ENCODE peak calls at places on chromosomes 2 and 18, in nine cellular contexts. J is fibroblast of mammary gland; V is uterus; F is transverse colon; U is type B pancreatic cell; K is heart right ventricle; D is CD8-positive, alpha-beta T cell; E is WTC11; Q is HL-60. A is an unnamed sample.

GRCh38 chr2:40036241-40036640 is 257.2 kb upstream of the THUMPD2 start:
- DNase-seq in Q (no peak), V (no peak), J (no peak), F (no peak), E (no peak), K (no peak), D (no peak), U (no peak), A (no peak)

GRCh38 chr18:40423291-40423690 is 1531.7 kb upstream of the PIK3C3 start:
- DNase-seq in D (no peak), Q (no peak), J (no peak), E (no peak), K (no peak), V (no peak), F (no peak), U (no peak), A (no peak)

GRCh38 chr2:45872211-45872610 is 220.7 kb downstream of the PRKCE start:
- DNase-seq in J (peak), E (no peak), U (no peak), K (no peak), F (no peak), Q (no peak), V (no peak), D (no peak), A (no peak)

GRCh38 chr2:229376866-229377265 is 105.8 kb upstream of the PID1 start:
- DNase-seq in Q (no peak), K (no peak), U (no peak), J (peak), E (no peak), D (no peak), V (no peak), F (no peak), A (no peak)

GRCh38 chr2:167017021-167017420 is 128.7 kb downstream of the XIRP2 start:
- DNase-seq in D (no peak), V (no peak), Q (no peak), U (no peak), E (no peak), K (no peak), J (no peak), F (no peak), A (no peak)

GRCh38 chr2:226673314-226673723 is 126.3 kb downstream of the IRS1 start:
- DNase-seq in V (peak), U (no peak), K (peak), E (no peak), Q (peak), F (peak), J (peak), D (no peak), A (no peak)

GRCh38 chr2:224816816-224817215 is 100.7 kb upstream of the CCDC195 start:
- DNase-seq in U (no peak), J (peak), E (no peak), K (no peak), V (no peak), D (no peak), F (no peak), Q (no peak), A (no peak)

GRCh38 chr2:24491626-24492282 is 700 bp downstream of the NCOA1 start:
- DNase-seq in D (peak), J (no peak), E (peak), F (peak), U (peak), Q (no peak), V (peak), K (peak), A (peak)

GRCh38 chr2:96811916-96812315 is 4.2 kb upstream of the CNNM3 start:
- DNase-seq in E (no peak), K (peak), D (no peak), V (peak), U (no peak), J (peak), F (peak), Q (no peak), A (no peak)

GRCh38 chr2:157061799-157062198 is 195.7 kb upstream of the GALNT5 start:
- DNase-seq in K (no peak), V (no peak), U (no peak), D (no peak), Q (no peak), E (no peak), J (no peak), F (no peak), A (no peak)

GRCh38 chr2:67895171-67895941 is 167.4 kb downstream of the C1D start:
- DNase-seq in J (peak), F (no peak), K (no peak), E (peak), D (no peak), V (peak), Q (no peak), U (no peak), A (no peak)

GRCh38 chr2:64260817-64261216 is 116.6 kb upstream of the PELI1 start:
- DNase-seq in V (peak), E (no peak), D (no peak), U (no peak), F (peak), J (no peak), Q (peak), K (peak), A (peak)

GRCh38 chr2:163187995-163188655 is 349.6 kb upstream of the KCNH7 start:
- DNase-seq in U (no peak), K (no peak), Q (no peak), E (no peak), F (no peak), V (no peak), D (no peak), J (no peak), A (no peak)

GRCh38 chr2:100619951-100620350 is 57.2 kb downstream of the PDCL3 start:
- DNase-seq in Q (no peak), J (no peak), F (no peak), V (no peak), K (no peak), U (no peak), E (no peak), D (no peak), A (no peak)

GRCh38 chr18:23142285-23142929 is 7.1 kb downstream of the CABLES1 start:
- DNase-seq in E (no peak), J (no peak), Q (no peak), U (no peak), K (no peak), D (no peak), V (no peak), F (no peak), A (no peak)

GRCh38 chr2:42920446-42921161 is 128.2 kb upstream of the HAAO start:
- DNase-seq in F (no peak), D (no peak), U (no peak), E (no peak), K (no peak), V (no peak), Q (no peak), J (no peak), A (no peak)

GRCh38 chr2:159098815-159099455 is 130.5 kb downstream of the TANC1 start:
- DNase-seq in J (no peak), K (no peak), D (no peak), U (no peak), E (no peak), V (no peak), F (no peak), Q (no peak), A (no peak)

GRCh38 chr2:196225213-196225612 is 53.8 kb upstream of the STK17B start:
- DNase-seq in D (no peak), V (no peak), E (no peak), Q (no peak), K (no peak), F (no peak), U (no peak), J (peak), A (no peak)

GRCh38 chr18:13608791-13609552 is 117.4 kb downstream of the FAM210A start:
- DNase-seq in Q (no peak), E (no peak), D (no peak), K (no peak), V (no peak), U (no peak), J (no peak), F (no peak), A (no peak)

GRCh38 chr2:26576565-26577441 is 64.4 kb downstream of the CIB4 start:
- DNase-seq in V (no peak), F (no peak), E (no peak), K (no peak), U (no peak), J (no peak), Q (no peak), D (no peak), A (no peak)

GRCh38 chr2:232667989-232668583 is 29.0 kb upstream of the GIGYF2 start:
- DNase-seq in Q (no peak), E (no peak), U (no peak), J (no peak), F (no peak), V (no peak), D (no peak), K (peak), A (no peak)

GRCh38 chr2:234754126-234754525 is 197.7 kb upstream of the SH3BP4 start:
- DNase-seq in J (no peak), E (no peak), U (no peak), Q (no peak), K (no peak), D (no peak), F (no peak), V (no peak), A (no peak)

GRCh38 chr2:86785456-86785855 is 5.3 kb downstream of the CD8A start:
- DNase-seq in V (no peak), E (no peak), Q (no peak), U (no peak), J (no peak), K (no peak), D (peak), F (no peak), A (no peak)

GRCh38 chr18:78448106-78448505 is 531.5 kb upstream of the SALL3 start:
- DNase-seq in V (no peak), Q (no peak), J (no peak), U (no peak), K (no peak), D (no peak), F (no peak), E (peak), A (no peak)
- TF ChIP-seq CTCF in V (no peak), Q (peak), J (no peak), U (peak), K (no peak), D (no peak), F (no peak), E (no peak), A (no peak)

GRCh38 chr2:132876745-132877391 is 206.9 kb upstream of the LYPD1 start:
- DNase-seq in J (no peak), D (no peak), Q (no peak), V (no peak), F (no peak), U (no peak), E (no peak), K (no peak), A (no peak)

GRCh38 chr2:132875193-132875592 is 205.2 kb upstream of the LYPD1 start:
- DNase-seq in D (no peak), Q (no peak), E (no peak), K (no peak), F (no peak), J (no peak), V (no peak), U (no peak), A (no peak)

GRCh38 chr2:132873738-132874137 is 203.7 kb upstream of the LYPD1 start:
- DNase-seq in F (no peak), U (no peak), Q (no peak), E (no peak), V (no peak), D (no peak), K (no peak), J (no peak), A (no peak)

GRCh38 chr2:132871829-132872228 is 201.8 kb upstream of the LYPD1 start:
- DNase-seq in J (no peak), F (no peak), U (no peak), D (no peak), V (no peak), K (no peak), E (no peak), Q (no peak), A (no peak)
- TF ChIP-seq CTCF in J (no peak), F (no peak), U (no peak), D (no peak), V (no peak), K (no peak), E (no peak), Q (no peak), A (no peak)

DNA sequence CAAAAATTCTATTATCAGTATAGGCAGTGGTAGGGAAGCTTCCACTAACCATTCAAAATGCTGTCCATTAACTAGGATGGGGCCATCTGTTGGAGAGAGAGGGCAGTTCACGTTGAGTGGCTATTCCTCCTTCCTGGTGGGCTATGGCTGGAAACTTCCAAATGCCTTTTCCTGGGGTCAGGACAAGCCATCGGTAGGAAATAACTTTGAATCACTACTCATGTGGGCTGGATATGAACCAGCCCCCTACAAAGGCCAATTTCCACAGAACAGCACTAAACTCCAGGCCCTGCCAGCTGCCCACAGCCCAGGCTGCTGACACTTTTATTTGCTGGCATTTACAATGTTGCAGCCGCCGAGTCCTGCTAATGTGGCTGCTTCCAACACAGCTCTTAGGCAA is 156.1 kb upstream of the HNRNPA3 start:
- DNase-seq in D (no peak), E (peak), Q (no peak), F (no peak), J (no peak), V (peak), U (no peak), K (no peak), A (no peak)
- TF ChIP-seq CTCF in D (no peak), E (no peak), Q (peak), F (no peak), J (peak), V (no peak), U (peak), K (no peak), A (no peak)

GRCh38 chr2:31414601-31415241 is at the start of gene XDH:
- DNase-seq in U (no peak), F (peak), D (no peak), J (no peak), Q (no peak), E (no peak), K (no peak), V (no peak), A (peak)

GRCh38 chr2:31415421-31415820 is 879 bp upstream of the XDH start:
- DNase-seq in K (no peak), V (no peak), D (no peak), Q (no peak), F (no peak), E (no peak), U (no peak), J (no peak), A (no peak)

GRCh38 chr2:31411771-31412170 is 2.8 kb downstream of the XDH start:
- DNase-seq in Q (no peak), F (no peak), J (no peak), K (no peak), E (no peak), D (no peak), V (no peak), U (no peak), A (no peak)

GRCh38 chr2:31413025-31413424 is 1.5 kb downstream of the XDH start:
- DNase-seq in K (no peak), V (no peak), U (no peak), Q (no peak), J (peak), D (no peak), F (no peak), E (no peak), A (no peak)

DNA sequence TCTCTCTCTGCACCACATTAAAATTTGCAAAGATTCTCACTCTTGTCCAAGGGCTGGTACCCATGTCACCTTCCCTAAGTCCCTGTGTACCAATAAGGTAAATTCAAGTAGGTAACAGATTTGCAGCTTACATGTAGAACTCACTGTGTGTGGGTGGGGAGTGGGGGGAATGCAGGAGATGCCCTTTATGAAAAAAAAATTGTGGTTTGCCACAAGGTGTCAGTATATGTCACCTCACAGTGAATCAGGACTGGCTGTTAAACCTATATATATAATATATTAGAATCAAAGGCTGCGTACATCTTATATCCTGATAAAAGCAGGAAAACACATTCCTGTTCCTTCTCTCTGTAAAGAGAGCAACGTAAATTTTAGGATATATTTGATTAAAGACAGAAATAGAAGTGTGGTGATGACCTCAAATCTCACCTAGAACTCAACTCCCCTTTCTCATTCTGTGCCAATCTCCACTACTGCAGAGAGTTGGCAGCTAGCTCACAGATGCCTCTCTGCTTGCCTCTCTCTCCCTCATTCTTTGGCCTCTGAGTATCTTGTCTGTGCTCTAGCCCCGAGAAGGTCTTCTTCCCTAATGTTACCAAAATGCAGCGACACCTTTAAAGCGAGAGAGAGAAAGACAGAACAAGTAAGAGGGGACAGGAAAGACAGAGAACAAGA is 529 bp downstream of the XDH start:
- DNase-seq in E (no peak), Q (no peak), J (peak), V (no peak), D (no peak), F (no peak), U (no peak), K (no peak), A (no peak)
- TF ChIP-seq CTCF in E (no peak), Q (no peak), J (peak), V (no peak), D (peak), F (peak), U (peak), K (peak), A (no peak)

GRCh38 chr2:8986327-8986976 is 17.0 kb downstream of the MBOAT2 start:
- DNase-seq in V (no peak), E (peak), K (no peak), J (no peak), D (no peak), F (no peak), U (no peak), Q (no peak), A (no peak)
- TF ChIP-seq CTCF in V (no peak), E (peak), K (peak), J (peak), D (no peak), F (no peak), U (peak), Q (peak), A (no peak)

DNA sequence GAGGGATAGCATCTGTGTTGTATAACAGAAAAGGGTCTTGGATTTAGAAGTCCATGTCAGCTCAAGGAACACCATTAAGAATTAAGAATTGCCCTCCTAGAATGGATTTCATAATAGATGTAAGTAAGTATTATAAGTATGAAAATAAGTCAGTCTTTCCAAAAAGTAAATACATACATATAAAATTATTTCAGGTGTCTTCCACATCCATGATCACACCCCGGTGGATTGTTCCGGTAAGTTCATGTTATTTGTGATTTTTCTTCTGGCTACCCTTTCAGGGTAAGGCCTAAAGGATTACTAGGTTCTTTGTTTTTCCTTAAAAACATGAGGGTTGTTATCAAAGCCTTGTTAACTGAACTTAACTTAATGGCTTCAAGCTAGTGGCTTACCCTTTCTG is 55.9 kb downstream of the TMEM185B start:
- DNase-seq in U (no peak), V (no peak), J (peak), D (no peak), Q (no peak), F (no peak), E (no peak), K (no peak), A (no peak)
- TF ChIP-seq CTCF in U (peak), V (no peak), J (no peak), D (no peak), Q (no peak), F (no peak), E (no peak), K (no peak), A (no peak)

DNA sequence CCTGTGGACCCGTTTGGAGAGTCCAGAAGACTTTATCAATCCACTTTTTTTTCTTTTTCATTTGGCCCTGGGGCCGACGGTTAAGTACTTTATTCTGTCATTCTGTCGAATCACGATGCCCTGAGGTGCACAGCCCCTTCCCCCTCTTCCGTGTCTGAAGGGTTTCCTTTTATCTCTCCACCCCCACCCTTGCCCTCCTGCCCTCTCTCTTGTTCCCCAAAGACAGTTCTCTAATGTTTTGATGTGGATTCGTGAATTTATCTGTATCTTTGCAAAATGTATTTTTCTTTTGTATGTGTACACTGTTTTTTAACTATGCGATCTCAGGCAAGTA is 1.7 kb upstream of the CASP8 start:
- DNase-seq in J (no peak), E (no peak), U (no peak), V (no peak), F (no peak), Q (no peak), D (no peak), K (no peak), A (peak)
- TF ChIP-seq CTCF in J (no peak), E (no peak), U (no peak), V (no peak), F (no peak), Q (no peak), D (no peak), K (no peak), A (no peak)

GRCh38 chr18:58335821-58336220 is 291.8 kb downstream of the NEDD4L start:
- DNase-seq in U (no peak), K (no peak), V (no peak), D (no peak), E (no peak), J (no peak), F (no peak), Q (no peak), A (no peak)
- TF ChIP-seq CTCF in U (peak), K (peak), V (no peak), D (no peak), E (no peak), J (peak), F (no peak), Q (no peak), A (no peak)

GRCh38 chr2:71155846-71156245 is 25.4 kb downstream of the MPHOSPH10 start:
- DNase-seq in F (no peak), Q (no peak), D (no peak), K (no peak), V (no peak), E (no peak), J (no peak), U (no peak), A (no peak)

GRCh38 chr2:71156531-71156930 is 26.1 kb downstream of the MPHOSPH10 start:
- DNase-seq in E (peak), Q (no peak), K (no peak), F (no peak), D (no peak), J (peak), V (no peak), U (no peak), A (no peak)

GRCh38 chr2:71153585-71153984 is 23.2 kb downstream of the MPHOSPH10 start:
- DNase-seq in J (no peak), V (no peak), D (no peak), K (no peak), E (no peak), U (no peak), F (no peak), Q (no peak), A (no peak)

GRCh38 chr2:71154279-71154678 is 23.8 kb downstream of the MPHOSPH10 start:
- DNase-seq in J (no peak), D (no peak), F (no peak), U (no peak), E (no peak), Q (no peak), V (no peak), K (no peak), A (no peak)

GRCh38 chr2:71154798-71155197 is 24.4 kb downstream of the MPHOSPH10 start:
- DNase-seq in U (no peak), K (no peak), V (no peak), E (peak), J (no peak), F (peak), D (no peak), Q (no peak), A (no peak)
- TF ChIP-seq CTCF in U (no peak), K (no peak), V (no peak), E (no peak), J (peak), F (no peak), D (no peak), Q (peak), A (no peak)

GRCh38 chr2:170845343-170845742 is 28.7 kb downstream of the GAD1 start:
- DNase-seq in F (no peak), U (no peak), V (no peak), D (no peak), K (no peak), E (peak), Q (no peak), J (no peak), A (no peak)
- TF ChIP-seq CTCF in F (no peak), U (peak), V (no peak), D (no peak), K (no peak), E (peak), Q (no peak), J (peak), A (no peak)

A was measured in lower leg skin.